ENCODE peak calls at places on chromosomes 13 and 19, in nine cellular contexts. E, V, U, S, C, T, J, H and O are unnamed samples.

GRCh38 chr19:1748703-1749341 is 4.5 kb upstream of the ONECUT3 start:
- DNase-seq in E (no peak), V (no peak), U (no peak), S (no peak), C (no peak), T (no peak), J (no peak), H (no peak), O (no peak)

GRCh38 chr13:44307255-44307654 is 66.4 kb upstream of the SERP2 start:
- DNase-seq in E (no peak), V (no peak), U (no peak), S (peak; percentile 52), C (no peak), T (peak; percentile 38), J (no peak), H (no peak), O (no peak)

GRCh38 chr19:57720878-57721277 is 6.5 kb downstream of the ZNF671 start:
- DNase-seq in E (no peak), V (no peak), U (no peak), S (no peak), C (no peak), T (no peak), J (no peak), H (no peak), O (no peak)

GRCh38 chr13:51044023-51044665 is 66.9 kb downstream of the C13orf42 start:
- DNase-seq in E (no peak), V (no peak), U (no peak), S (no peak), C (no peak), T (no peak), J (no peak), H (peak; percentile 37), O (no peak)

GRCh38 chr19:42250666-42251531 is 4.0 kb downstream of the ERF start:
- DNase-seq in E (no peak), V (no peak), U (peak; percentile 51), S (peak; percentile 61), C (peak; percentile 51), T (peak; percentile 50), J (peak; percentile 53), H (no peak), O (peak; percentile 61)

GRCh38 chr13:32390048-32390447 is 37.9 kb downstream of the N4BP2L1 start:
- DNase-seq in E (no peak), V (no peak), U (no peak), S (no peak), C (no peak), T (no peak), J (no peak), H (no peak), O (no peak)

GRCh38 chr13:29849071-29849541 is 1.3 kb downstream of the UBL3 start:
- DNase-seq in E (peak; percentile 45), V (no peak), U (peak; percentile 59), S (no peak), C (peak; percentile 27), T (peak; percentile 22), J (peak; percentile 12), H (peak; percentile 20), O (no peak)

GRCh38 chr13:84821261-84821660 is 939.0 kb upstream of the SLITRK1 start:
- DNase-seq in E (no peak), V (no peak), U (no peak), S (no peak), C (no peak), T (no peak), J (no peak), H (no peak), O (no peak)

GRCh38 chr19:907183-907853 is 5.7 kb downstream of the R3HDM4 start:
- DNase-seq in E (no peak), V (no peak), U (no peak), S (no peak), C (no peak), T (no peak), J (no peak), H (no peak), O (no peak)

GRCh38 chr13:92573467-92574057 is 653.0 kb upstream of the GPC6 start:
- DNase-seq in E (peak; percentile 21), V (no peak), U (peak; percentile 69), S (peak; percentile 9), C (peak; percentile 34), T (peak; percentile 7), J (peak; percentile 61), H (peak; percentile 84), O (no peak)

GRCh38 chr19:55472463-55472862 is 4.0 kb upstream of the ZNF628 start:
- DNase-seq in E (peak; percentile 60), V (no peak), U (no peak), S (peak; percentile 65), C (peak; percentile 55), T (peak; percentile 79), J (peak; percentile 62), H (no peak), O (peak; percentile 61)

GRCh38 chr13:50990540-50991506 is 81.2 kb downstream of the RNASEH2B start:
- DNase-seq in E (no peak), V (no peak), U (no peak), S (peak; percentile 72), C (peak; percentile 67), T (peak; percentile 69), J (peak; percentile 81), H (peak; percentile 44), O (peak; percentile 65)

GRCh38 chr19:2337329-2337707 is 8.8 kb downstream of the SPPL2B start:
- DNase-seq in E (no peak), V (no peak), U (no peak), S (peak; percentile 63), C (peak; percentile 69), T (peak; percentile 43), J (peak; percentile 66), H (peak; percentile 89), O (peak; percentile 35)

DNA sequence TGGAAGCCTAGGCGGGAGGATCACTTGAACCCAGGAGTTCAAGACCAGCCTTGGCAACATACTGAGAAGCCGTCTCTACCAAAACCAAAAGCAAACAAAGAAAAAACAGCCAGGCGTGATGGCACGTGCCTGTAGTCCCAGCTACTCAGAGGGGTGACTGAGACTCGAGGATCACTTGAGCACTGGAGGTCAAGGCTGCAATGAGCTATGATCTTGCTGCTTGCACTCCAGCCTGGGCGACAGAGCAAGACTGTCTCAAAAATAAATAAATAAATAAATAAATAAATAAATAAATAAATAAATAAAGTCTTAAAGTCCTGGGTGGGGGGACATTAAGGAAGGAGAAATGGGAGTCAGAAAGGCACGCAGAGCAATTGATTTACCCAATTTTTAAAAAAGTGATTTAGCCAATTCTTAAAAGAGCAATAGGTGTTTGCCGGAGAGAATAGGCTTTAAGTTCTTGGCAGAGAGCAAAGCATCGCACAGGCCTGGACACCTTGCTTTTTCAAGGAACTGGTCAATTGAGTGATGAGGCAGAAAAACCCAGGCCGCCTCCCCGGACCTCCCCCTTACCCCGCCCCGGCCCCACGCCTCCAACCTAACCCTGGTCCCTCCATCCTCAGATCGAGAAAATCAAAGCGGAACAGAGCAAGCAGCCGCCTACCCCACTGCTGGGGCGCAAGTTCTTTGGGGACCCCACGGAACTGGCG is 9.5 kb upstream of the SHKBP1 start:
- DNase-seq in E (no peak), V (no peak), U (no peak), S (no peak), C (no peak), T (no peak), J (no peak), H (peak; percentile 55), O (no peak)
- H3K4me3 ChIP-seq in E (no peak overlapping the region), V (peak overlapping the region; percentile 14), U (no peak overlapping the region), S (no peak overlapping the region), C (peak overlapping the region; percentile 21), T (peak overlapping the region; percentile 50), J (peak overlapping the region; percentile 16), H (peak overlapping the region; percentile 71), O (peak overlapping the region; percentile 49)

DNA sequence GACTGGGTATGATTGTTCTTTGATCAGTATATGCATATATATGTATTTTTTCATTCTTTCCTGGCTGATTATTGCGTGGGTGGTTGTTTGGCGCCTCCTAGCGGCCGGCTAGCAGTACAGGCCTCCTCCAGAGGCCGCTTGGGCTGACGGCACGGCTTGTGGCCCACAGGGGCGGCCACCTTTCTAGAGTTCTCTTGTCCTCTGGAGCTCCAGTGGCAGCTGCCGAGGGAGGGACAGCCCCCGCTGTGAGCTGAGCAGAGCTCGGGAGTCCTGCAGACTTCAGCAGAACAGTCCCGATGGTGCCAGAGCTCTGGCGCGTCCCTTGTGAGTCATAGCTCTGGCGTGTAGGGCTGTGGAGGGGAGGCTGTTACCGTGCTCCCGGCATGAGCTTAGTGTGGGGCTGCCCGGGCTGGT is 22.5 kb upstream of the ZNF429 start:
- DNase-seq in E (no peak), V (peak; percentile 63), U (peak; percentile 21), S (peak; percentile 7), C (peak; percentile 17), T (no peak), J (peak; percentile 54), H (peak; percentile 83), O (peak; percentile 33)
- TF ChIP-seq CTCF in E (peak; percentile 12), V (peak; percentile 80), U (peak; percentile 48), S (peak; percentile 24), C (peak; percentile 21), T (peak; percentile 17), J (peak; percentile 47), H (peak; percentile 88), O (peak; percentile 42)

GRCh38 chr13:66775196-66775595 is 454.9 kb downstream of the PCDH9 start:
- DNase-seq in E (no peak), V (no peak), U (no peak), S (no peak), C (no peak), T (no peak), J (no peak), H (no peak), O (no peak)
- H3K4me3 ChIP-seq in E (no peak overlapping the region), V (no peak overlapping the region), U (no peak overlapping the region), S (no peak overlapping the region), C (no peak overlapping the region), T (no peak overlapping the region), J (no peak overlapping the region), H (no peak overlapping the region), O (no peak overlapping the region)

GRCh38 chr13:79155883-79156282 is 250.2 kb downstream of the RBM26 start:
- DNase-seq in E (no peak), V (no peak), U (no peak), S (no peak), C (no peak), T (no peak), J (no peak), H (peak; percentile 34), O (no peak)
- TF ChIP-seq CTCF in E (no peak), V (no peak), U (no peak), S (no peak), C (no peak), T (no peak), J (no peak), H (peak; percentile 52), O (no peak)

GRCh38 chr19:14030997-14031718 is 404 bp upstream of the IL27RA start:
- DNase-seq in E (no peak), V (no peak), U (no peak), S (no peak), C (no peak), T (no peak), J (no peak), H (peak; percentile 28), O (no peak)
- H3K4me3 ChIP-seq in E (peak overlapping the region; percentile 52), V (peak overlapping the region; percentile 61), U (peak overlapping the region; percentile 82), S (peak overlapping the region; percentile 56), C (peak overlapping the region; percentile 68), T (peak overlapping the region; percentile 60), J (peak overlapping the region; percentile 57), H (peak overlapping the region; percentile 90), O (peak overlapping the region; percentile 71)